ENCODE peak calls at places on chromosomes 7 and 10, in seven cellular contexts. One of them, this sample, is unnamed.

GRCh38 chr7:28591275-28591674 is 179.0 kb downstream of the CREB5 start:
- DNase-seq in activated CD8-positive, alpha-beta memory T cell treated with anti-CD3 and anti-CD28 coated beads for 48 hours: no peak
- DNase-seq in T follicular helper cell: no peak
- DNase-seq in Daoy: no peak
- DNase-seq in AG09319: no peak
- DNase-seq in pons: no peak
- DNase-seq in SK-N-DZ: no peak
- DNase-seq in this sample: no peak

GRCh38 chr7:24152356-24152755 is 131.6 kb upstream of the NPY start:
- DNase-seq in activated CD8-positive, alpha-beta memory T cell treated with anti-CD3 and anti-CD28 coated beads for 48 hours: no peak
- DNase-seq in T follicular helper cell: no peak
- DNase-seq in Daoy: peak; percentile 42
- DNase-seq in AG09319: no peak
- DNase-seq in pons: no peak
- DNase-seq in SK-N-DZ: no peak
- DNase-seq in this sample: no peak

GRCh38 chr7:139081584-139081983 is 27.9 kb downstream of the ZC3HAV1 start:
- DNase-seq in activated CD8-positive, alpha-beta memory T cell treated with anti-CD3 and anti-CD28 coated beads for 48 hours: no peak
- DNase-seq in T follicular helper cell: no peak
- DNase-seq in Daoy: no peak
- DNase-seq in AG09319: no peak
- DNase-seq in pons: no peak
- DNase-seq in SK-N-DZ: no peak
- DNase-seq in this sample: no peak

GRCh38 chr10:79144341-79145173 is 75.8 kb downstream of the ZMIZ1 start:
- DNase-seq in activated CD8-positive, alpha-beta memory T cell treated with anti-CD3 and anti-CD28 coated beads for 48 hours: no peak
- DNase-seq in T follicular helper cell: no peak
- DNase-seq in Daoy: no peak
- DNase-seq in AG09319: no peak
- DNase-seq in pons: peak; percentile 79
- DNase-seq in SK-N-DZ: no peak
- DNase-seq in this sample: no peak

GRCh38 chr7:107999814-108000560 is 3.0 kb downstream of the LAMB1 start:
- DNase-seq in activated CD8-positive, alpha-beta memory T cell treated with anti-CD3 and anti-CD28 coated beads for 48 hours: no peak
- DNase-seq in T follicular helper cell: no peak
- DNase-seq in Daoy: peak; percentile 81
- DNase-seq in AG09319: no peak
- DNase-seq in pons: no peak
- DNase-seq in SK-N-DZ: no peak
- DNase-seq in this sample: no peak

GRCh38 chr7:44281811-44282600 is 43.4 kb downstream of the CAMK2B start:
- DNase-seq in activated CD8-positive, alpha-beta memory T cell treated with anti-CD3 and anti-CD28 coated beads for 48 hours: no peak
- DNase-seq in T follicular helper cell: no peak
- DNase-seq in Daoy: no peak
- DNase-seq in AG09319: no peak
- DNase-seq in pons: no peak
- DNase-seq in SK-N-DZ: no peak
- DNase-seq in this sample: peak; percentile 2

GRCh38 chr10:132467464-132468149 is 70.0 kb upstream of the INPP5A start:
- DNase-seq in activated CD8-positive, alpha-beta memory T cell treated with anti-CD3 and anti-CD28 coated beads for 48 hours: no peak
- DNase-seq in T follicular helper cell: no peak
- DNase-seq in Daoy: no peak
- DNase-seq in AG09319: no peak
- DNase-seq in pons: no peak
- DNase-seq in SK-N-DZ: no peak
- DNase-seq in this sample: no peak

GRCh38 chr10:14601872-14602725 is 172.6 kb downstream of the FAM107B start:
- DNase-seq in activated CD8-positive, alpha-beta memory T cell treated with anti-CD3 and anti-CD28 coated beads for 48 hours: no peak
- DNase-seq in T follicular helper cell: peak; percentile 64
- DNase-seq in Daoy: peak; percentile 71
- DNase-seq in AG09319: no peak
- DNase-seq in pons: no peak
- DNase-seq in SK-N-DZ: no peak
- DNase-seq in this sample: peak; percentile 66

GRCh38 chr10:29057712-29058426 is 231.0 kb upstream of the LYZL1 start:
- DNase-seq in activated CD8-positive, alpha-beta memory T cell treated with anti-CD3 and anti-CD28 coated beads for 48 hours: no peak
- DNase-seq in T follicular helper cell: no peak
- DNase-seq in Daoy: peak; percentile 7
- DNase-seq in AG09319: no peak
- DNase-seq in pons: no peak
- DNase-seq in SK-N-DZ: peak; percentile 1
- DNase-seq in this sample: no peak

GRCh38 chr10:68095176-68095575 is 14.1 kb upstream of the MYPN start:
- DNase-seq in activated CD8-positive, alpha-beta memory T cell treated with anti-CD3 and anti-CD28 coated beads for 48 hours: no peak
- DNase-seq in T follicular helper cell: no peak
- DNase-seq in Daoy: peak; percentile 75
- DNase-seq in AG09319: no peak
- DNase-seq in pons: no peak
- DNase-seq in SK-N-DZ: no peak
- DNase-seq in this sample: no peak

GRCh38 chr10:126126023-126126422 is 229.7 kb downstream of the FANK1 start:
- DNase-seq in activated CD8-positive, alpha-beta memory T cell treated with anti-CD3 and anti-CD28 coated beads for 48 hours: no peak
- DNase-seq in T follicular helper cell: no peak
- DNase-seq in Daoy: no peak
- DNase-seq in AG09319: no peak
- DNase-seq in pons: no peak
- DNase-seq in SK-N-DZ: no peak
- DNase-seq in this sample: no peak

This sample was measured in T-helper 17 cell.